ENCODE peak calls at places on chromosome 15, in ten cellular contexts. T, C, I, B, G, M, N, U, L and W are unnamed samples.

GRCh38 chr15:82851331-82851850 is 42.0 kb downstream of the WHAMM start:
- DNase-seq in T (no peak), C (peak; percentile 37), I (peak; percentile 8), B (no peak), G (no peak), M (no peak), N (no peak), U (no peak), L (peak; percentile 14), W (no peak)

GRCh38 chr15:52960283-52960682 is 170.1 kb upstream of the ONECUT1 start:
- DNase-seq in T (no peak), C (no peak), I (no peak), B (no peak), G (no peak), M (no peak), N (no peak), U (no peak), L (no peak), W (no peak)

GRCh38 chr15:34039180-34039486 is at the start of gene AVEN:
- DNase-seq in T (no peak), C (no peak), I (no peak), B (no peak), G (no peak), M (no peak), N (no peak), U (no peak), L (no peak), W (no peak)

GRCh38 chr15:66036859-66037258 is 167.6 kb downstream of the RAB11A start:
- DNase-seq in T (no peak), C (no peak), I (no peak), B (no peak), G (no peak), M (no peak), N (no peak), U (no peak), L (no peak), W (no peak)

GRCh38 chr15:52731732-52732470 is 52.7 kb upstream of the ATOSA start:
- DNase-seq in T (no peak), C (no peak), I (no peak), B (no peak), G (no peak), M (no peak), N (no peak), U (no peak), L (no peak), W (no peak)

GRCh38 chr15:94265009-94265408 is 33.6 kb downstream of the MCTP2 start:
- DNase-seq in T (no peak), C (no peak), I (no peak), B (no peak), G (no peak), M (no peak), N (no peak), U (no peak), L (no peak), W (no peak)

GRCh38 chr15:98653686-98654085 is 5.3 kb downstream of the IGF1R start:
- DNase-seq in T (no peak), C (no peak), I (no peak), B (peak; percentile 25), G (no peak), M (no peak), N (no peak), U (no peak), L (no peak), W (no peak)

GRCh38 chr15:39511915-39512260 is 69.0 kb upstream of the THBS1 start:
- DNase-seq in T (no peak), C (no peak), I (no peak), B (no peak), G (no peak), M (no peak), N (no peak), U (no peak), L (no peak), W (no peak)

GRCh38 chr15:65195542-65196026 is 10.4 kb upstream of the CLPX start:
- DNase-seq in T (no peak), C (no peak), I (no peak), B (no peak), G (no peak), M (no peak), N (no peak), U (no peak), L (no peak), W (no peak)

GRCh38 chr15:67064607-67065530 is 533 bp upstream of the SMAD3 start:
- DNase-seq in T (peak; percentile 67), C (no peak), I (peak; percentile 63), B (no peak), G (no peak), M (peak; percentile 95), N (no peak), U (peak; percentile 81), L (no peak), W (peak; percentile 92)

GRCh38 chr15:67076147-67076843 is 10.9 kb downstream of the SMAD3 start:
- DNase-seq in T (no peak), C (no peak), I (peak; percentile 58), B (no peak), G (no peak), M (peak; percentile 66), N (peak; percentile 69), U (no peak), L (no peak), W (no peak)

GRCh38 chr15:52288051-52288942 is 7.3 kb downstream of the MYO5C start:
- DNase-seq in T (peak; percentile 99), C (peak; percentile 90), I (peak; percentile 83), B (no peak), G (no peak), M (no peak), N (no peak), U (no peak), L (peak; percentile 36), W (no peak)

GRCh38 chr15:61916104-61916503 is 144.1 kb downstream of the VPS13C start:
- DNase-seq in T (no peak), C (no peak), I (no peak), B (no peak), G (no peak), M (no peak), N (no peak), U (no peak), L (no peak), W (no peak)

GRCh38 chr15:65050270-65050669 is 5.1 kb downstream of the SLC51B start:
- DNase-seq in T (no peak), C (no peak), I (no peak), B (no peak), G (no peak), M (no peak), N (no peak), U (no peak), L (no peak), W (no peak)

DNA sequence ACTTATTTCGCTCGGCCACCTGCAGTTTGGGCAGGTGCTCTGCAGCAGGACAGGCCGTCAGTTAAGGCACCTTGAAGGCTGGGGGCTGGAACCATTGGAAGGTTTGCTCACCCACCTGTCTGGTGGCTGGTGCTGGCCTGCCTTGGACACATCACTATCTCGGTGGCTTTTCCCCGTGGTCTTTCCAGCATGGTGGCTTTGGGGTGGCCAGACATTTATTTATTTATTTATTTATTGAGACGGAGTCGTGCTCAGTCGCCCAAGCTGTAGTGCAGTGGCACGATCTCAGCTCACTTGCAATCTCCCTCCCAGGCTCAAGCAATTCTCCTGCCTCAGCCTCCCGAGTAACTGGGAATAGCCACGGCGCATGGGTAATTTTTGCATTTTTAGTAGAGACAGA is 11.7 kb downstream of the ISG20 start:
- DNase-seq in T (no peak), C (peak; percentile 88), I (no peak), B (no peak), G (no peak), M (no peak), N (no peak), U (no peak), L (peak; percentile 15), W (no peak)
- H3K27ac ChIP-seq in T (no peak overlapping the region), C (no peak overlapping the region), I (peak overlapping the region; percentile 84), B (no peak overlapping the region), G (no peak overlapping the region), M (no peak overlapping the region), N (no peak overlapping the region), U (no peak overlapping the region), L (no peak overlapping the region), W (peak overlapping the region; percentile 82)

GRCh38 chr15:78130012-78130353 is 1.3 kb downstream of the CIB2 start:
- DNase-seq in T (no peak), C (no peak), I (no peak), B (no peak), G (no peak), M (no peak), N (no peak), U (no peak), L (no peak), W (no peak)

GRCh38 chr15:78127882-78128281 is 3.4 kb downstream of the CIB2 start:
- DNase-seq in T (peak; percentile 42), C (no peak), I (no peak), B (no peak), G (no peak), M (no peak), N (no peak), U (no peak), L (no peak), W (no peak)

GRCh38 chr15:78131295-78132021 is at the start of gene CIB2:
- DNase-seq in T (peak; percentile 43), C (no peak), I (peak; percentile 73), B (peak; percentile 33), G (no peak), M (peak; percentile 95), N (no peak), U (peak; percentile 90), L (peak; percentile 46), W (peak; percentile 95)

GRCh38 chr15:78129098-78130011 is 1.9 kb downstream of the CIB2 start:
- DNase-seq in T (no peak), C (no peak), I (no peak), B (no peak), G (no peak), M (no peak), N (no peak), U (peak; percentile 27), L (no peak), W (peak; percentile 68)

GRCh38 chr15:78130466-78131294 is 565 bp downstream of the CIB2 start:
- DNase-seq in T (no peak), C (no peak), I (no peak), B (no peak), G (no peak), M (peak; percentile 55), N (no peak), U (peak; percentile 66), L (no peak), W (no peak)
- TF ChIP-seq POLR2AphosphoS5 in T (no peak), C (no peak), I (no peak), B (no peak), G (no peak), M (no peak), N (no peak), U (no peak), L (no peak), W (no peak)

DNA sequence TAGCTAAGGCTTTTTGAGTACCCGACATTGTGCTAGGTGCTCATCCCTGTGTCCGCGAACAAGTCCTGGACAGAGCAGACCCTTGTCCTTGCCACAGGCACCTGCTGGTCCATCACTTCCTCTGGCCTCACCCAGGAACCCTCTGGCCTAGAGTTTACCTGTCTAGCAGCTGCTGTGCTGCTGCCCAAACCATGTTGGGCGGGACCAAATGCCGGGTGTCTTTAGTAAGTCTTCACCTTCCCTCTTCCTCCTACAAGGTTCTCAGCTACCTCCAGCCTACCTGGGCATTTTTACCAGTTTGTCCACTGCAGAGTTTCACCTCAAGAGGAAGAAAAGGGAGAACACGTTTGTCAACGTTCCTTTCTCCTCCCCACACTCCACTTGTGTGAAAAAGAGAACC is 80.5 kb upstream of the GCNT3 start:
- DNase-seq in T (no peak), C (no peak), I (peak; percentile 17), B (peak; percentile 29), G (no peak), M (no peak), N (no peak), U (no peak), L (no peak), W (no peak)
- H3K27ac ChIP-seq in T (no peak overlapping the region), C (no peak overlapping the region), I (no peak overlapping the region), B (no peak overlapping the region), G (no peak overlapping the region), M (no peak overlapping the region), N (no peak overlapping the region), U (no peak overlapping the region), L (no peak overlapping the region), W (no peak overlapping the region)

GRCh38 chr15:75063889-75064288 is 40.5 kb downstream of the PPCDC start:
- DNase-seq in T (no peak), C (no peak), I (no peak), B (no peak), G (no peak), M (no peak), N (no peak), U (no peak), L (no peak), W (no peak)
- TF ChIP-seq POLR2AphosphoS5 in T (no peak), C (no peak), I (no peak), B (no peak), G (no peak), M (no peak), N (no peak), U (no peak), L (no peak), W (no peak)